ENCODE peak calls at places on chromosomes 13 and 19, in seven cellular contexts. R, D, P, M, X, N and T are unnamed samples.
A peak's percentile ranks its signal among the peaks of the same experiment; 100 is the strongest.

GRCh38 chr19:5826531-5827341 is 12.8 kb downstream of the FUT6 start:
- DNase-seq in M (peak; percentile 71), D (no peak), P (no peak), R (peak; percentile 85), X (peak; percentile 66), N (no peak), T (no peak)

GRCh38 chr13:50950808-50951207 is 41.2 kb downstream of the RNASEH2B start:
- DNase-seq in D (no peak), R (no peak), N (no peak), X (no peak), M (no peak), P (no peak), T (no peak)

GRCh38 chr19:48624791-48625723 is 5.8 kb downstream of the SPHK2 start:
- DNase-seq in M (no peak), X (no peak), P (no peak), R (peak; percentile 73), N (peak; percentile 60), D (no peak), T (no peak)

GRCh38 chr19:11096210-11096841 is 7.1 kb downstream of the LDLR start:
- DNase-seq in X (peak; percentile 68), R (no peak), P (peak; percentile 75), N (no peak), D (peak; percentile 47), M (peak; percentile 60), T (peak; percentile 57)

GRCh38 chr13:94710881-94711560 is 1.3 kb downstream of the SOX21 start:
- DNase-seq in R (peak; percentile 62), X (no peak), D (no peak), P (no peak), N (no peak), M (no peak), T (no peak)

GRCh38 chr19:54390942-54391577 is 24.2 kb upstream of the TTYH1 start:
- DNase-seq in D (peak; percentile 60), X (no peak), M (no peak), R (peak; percentile 94), N (no peak), P (no peak), T (peak; percentile 26)

GRCh38 chr19:40612831-40613668 is 11.9 kb downstream of the LTBP4 start:
- DNase-seq in P (peak; percentile 65), R (peak; percentile 93), D (no peak), X (no peak), N (peak; percentile 85), M (peak; percentile 74), T (peak; percentile 57)

GRCh38 chr19:6773323-6773931 is 919 bp downstream of the VAV1 start:
- DNase-seq in M (peak; percentile 38), P (peak; percentile 65), R (peak; percentile 46), D (no peak), X (peak; percentile 41), N (no peak), T (no peak)

GRCh38 chr13:38687246-38688229 is 661 bp downstream of the FREM2 start:
- DNase-seq in X (no peak), N (no peak), D (no peak), R (peak; percentile 69), M (no peak), P (no peak), T (peak; percentile 13)

GRCh38 chr19:45421953-45422498 is 1.7 kb downstream of the ERCC1 start:
- DNase-seq in D (no peak), N (no peak), R (no peak), X (no peak), P (no peak), M (no peak), T (no peak)

GRCh38 chr19:58387338-58388174 is 487 bp downstream of the RPS5 start:
- DNase-seq in M (no peak), D (no peak), X (no peak), P (no peak), R (no peak), N (no peak), T (no peak)
- H3K27ac ChIP-seq in M (peak overlapping the region; percentile 98), D (peak overlapping the region; percentile 20), X (peak overlapping the region; percentile 100), P (peak overlapping the region; percentile 55), R (peak overlapping the region; percentile 33), N (peak overlapping the region; percentile 92), T (peak overlapping the region; percentile 91)

DNA sequence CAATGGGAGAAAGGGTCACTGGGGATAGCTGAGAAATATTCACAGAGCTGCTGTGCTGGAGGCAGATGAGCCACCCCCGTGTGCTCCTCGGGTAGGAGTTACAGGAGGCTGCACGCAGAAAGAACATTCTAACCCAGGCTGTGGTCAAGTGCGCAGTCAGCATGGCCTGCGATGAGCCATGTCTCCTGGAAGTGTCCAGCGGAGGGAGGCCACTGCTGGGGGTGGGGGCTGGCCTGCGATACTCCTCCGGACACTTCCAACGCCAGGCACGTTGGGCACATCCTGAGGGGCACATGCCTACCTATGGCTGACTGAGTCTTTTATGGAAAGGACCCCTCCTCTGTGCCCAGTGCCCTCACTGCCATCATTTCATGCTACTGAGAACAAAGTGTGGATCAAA is 55.9 kb downstream of the RAB20 start:
- DNase-seq in X (no peak), R (no peak), M (no peak), P (no peak), N (no peak), D (no peak), T (no peak)
- H3K27ac ChIP-seq in X (peak overlapping the region; percentile 92), R (no peak overlapping the region), M (peak overlapping the region; percentile 6), P (peak overlapping the region; percentile 5), N (no peak overlapping the region), D (no peak overlapping the region), T (no peak overlapping the region)

GRCh38 chr19:14545716-14546082 is 16.3 kb downstream of the TECR start:
- DNase-seq in X (no peak), R (no peak), N (no peak), M (no peak), D (no peak), P (no peak), T (no peak)
- H3K27ac ChIP-seq in X (peak overlapping the region; percentile 60), R (no peak overlapping the region), N (no peak overlapping the region), M (no peak overlapping the region), D (no peak overlapping the region), P (no peak overlapping the region), T (no peak overlapping the region)

GRCh38 chr13:110322126-110322827 is 15.2 kb downstream of the COL4A2 start:
- DNase-seq in D (no peak), M (no peak), X (no peak), N (no peak), R (no peak), P (peak; percentile 81), T (no peak)
- H3K27ac ChIP-seq in D (peak overlapping the region; percentile 20), M (peak overlapping the region; percentile 91), X (peak overlapping the region; percentile 47), N (no peak overlapping the region), R (no peak overlapping the region), P (peak overlapping the region; percentile 95), T (peak overlapping the region; percentile 96)

DNA sequence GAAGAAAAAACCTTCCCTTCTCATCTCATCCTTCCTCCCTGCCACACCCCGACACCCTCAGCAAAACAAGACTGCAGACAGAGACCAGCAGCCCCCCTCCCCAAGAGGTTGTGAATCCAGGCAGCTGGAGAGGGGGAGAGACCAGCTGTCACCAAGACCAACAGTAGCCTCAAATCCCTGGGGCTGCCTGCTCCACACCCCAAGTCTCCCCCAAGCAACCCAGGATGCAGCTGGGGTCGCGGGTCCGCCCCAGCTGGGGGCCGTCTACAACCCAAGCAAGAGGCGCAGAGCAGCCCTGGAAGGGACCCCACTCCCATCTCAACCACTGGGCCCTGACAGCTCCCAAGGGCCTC is 7.1 kb downstream of the KLF16 start:
- DNase-seq in N (no peak), D (no peak), X (no peak), P (no peak), M (no peak), R (no peak), T (no peak)
- H3K27ac ChIP-seq in N (peak overlapping the region; percentile 49), D (peak overlapping the region; percentile 98), X (peak overlapping the region; percentile 96), P (peak overlapping the region; percentile 65), M (peak overlapping the region; percentile 97), R (no peak overlapping the region), T (peak overlapping the region; percentile 19)

DNA sequence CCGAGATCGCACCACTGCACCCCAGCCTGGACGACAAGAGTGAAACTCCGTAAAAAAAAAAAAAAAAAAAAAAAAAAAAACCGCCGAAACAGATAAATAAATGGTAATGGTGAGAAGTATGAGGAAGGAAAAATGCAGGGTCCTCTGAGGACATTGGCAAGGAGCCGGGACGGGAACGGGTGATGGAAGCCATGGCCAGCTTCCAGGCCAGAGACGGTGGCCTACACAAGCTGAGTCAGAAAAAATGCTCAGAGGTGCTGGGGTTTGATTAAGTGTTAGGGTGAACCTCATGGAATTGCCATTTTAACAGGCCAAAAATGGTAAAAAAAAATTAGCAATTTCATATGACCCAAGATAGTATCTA is 873 bp upstream of the ZSWIM4 start:
- DNase-seq in M (peak; percentile 74), P (peak; percentile 94), N (peak; percentile 87), R (peak; percentile 39), D (peak; percentile 96), X (peak; percentile 83), T (peak; percentile 93)
- H3K27ac ChIP-seq in M (peak overlapping the region; percentile 92), P (peak overlapping the region; percentile 96), N (peak overlapping the region; percentile 57), R (peak overlapping the region; percentile 88), D (peak overlapping the region; percentile 95), X (peak overlapping the region; percentile 95), T (peak overlapping the region; percentile 92)